ENCODE peak calls at places on chromosomes 7 and 10, in nine cellular contexts. W is IMR-90, B is A549, P is spleen, A is adrenal gland, N is HCT116, K is body of pancreas, T is transverse colon, X is GM12892. Y is an unnamed sample.

GRCh38 chr7:77687100-77687746 is 9.0 kb upstream of the RSBN1L start:
- DNase-seq in W (peak), B (no peak), P (no peak), A (no peak), N (no peak), K (no peak), T (no peak), X (no peak), Y (no peak)

GRCh38 chr7:25361863-25362262 is 133.6 kb upstream of the NPVF start:
- DNase-seq in W (no peak), B (no peak), P (no peak), A (no peak), N (no peak), K (no peak), T (no peak), X (no peak), Y (no peak)

GRCh38 chr7:50353201-50353600 is 48.7 kb downstream of the IKZF1 start:
- DNase-seq in W (no peak), B (no peak), P (no peak), A (no peak), N (no peak), K (no peak), T (no peak), X (no peak), Y (no peak)

GRCh38 chr7:11655163-11655562 is 176.8 kb downstream of the THSD7A start:
- DNase-seq in W (no peak), B (no peak), P (no peak), A (no peak), N (no peak), K (no peak), T (no peak), X (no peak), Y (no peak)

GRCh38 chr7:81308643-81309354 is 389.9 kb upstream of the SEMA3C start:
- DNase-seq in W (peak), B (no peak), P (no peak), A (no peak), N (no peak), K (no peak), T (no peak), X (no peak), Y (no peak)

GRCh38 chr10:47147186-47147585 is 152.8 kb upstream of the GDF10 start:
- DNase-seq in W (no peak), B (no peak), P (no peak), A (no peak), N (no peak), K (no peak), T (no peak), X (no peak), Y (no peak)

GRCh38 chr7:105015631-105015965 is 1.6 kb downstream of the KMT2E start:
- DNase-seq in W (peak), B (no peak), P (no peak), A (no peak), N (no peak), K (peak), T (peak), X (no peak), Y (no peak)

GRCh38 chr10:100637785-100638184 is 102.0 kb downstream of the HIF1AN start:
- DNase-seq in W (no peak), B (peak), P (no peak), A (no peak), N (peak), K (peak), T (no peak), X (no peak), Y (peak)

GRCh38 chr7:137681657-137682562 is 164.9 kb downstream of the DGKI start:
- DNase-seq in W (peak), B (no peak), P (no peak), A (no peak), N (no peak), K (no peak), T (no peak), X (no peak), Y (no peak)

GRCh38 chr7:22094413-22095304 is 149.0 kb upstream of the CDCA7L start:
- DNase-seq in W (peak), B (no peak), P (no peak), A (no peak), N (no peak), K (no peak), T (no peak), X (no peak), Y (no peak)

GRCh38 chr7:148906707-148907498 is 22.8 kb upstream of the EZH2 start:
- DNase-seq in W (no peak), B (no peak), P (no peak), A (no peak), N (no peak), K (no peak), T (no peak), X (no peak), Y (no peak)

GRCh38 chr7:107982918-107983389 is 20.0 kb downstream of the LAMB1 start:
- DNase-seq in W (peak), B (peak), P (no peak), A (no peak), N (no peak), K (no peak), T (no peak), X (no peak), Y (no peak)

GRCh38 chr10:86599729-86600128 is 54.6 kb upstream of the OPN4 start:
- DNase-seq in W (no peak), B (no peak), P (no peak), A (no peak), N (no peak), K (peak), T (peak), X (no peak), Y (peak)

GRCh38 chr7:75980865-75981449 is 13.4 kb downstream of the TMEM120A start:
- DNase-seq in W (no peak), B (no peak), P (peak), A (no peak), N (no peak), K (no peak), T (no peak), X (no peak), Y (no peak)

GRCh38 chr7:51823437-51823836 is 506.8 kb upstream of the COBL start:
- DNase-seq in W (no peak), B (no peak), P (no peak), A (no peak), N (no peak), K (no peak), T (no peak), X (no peak), Y (no peak)

GRCh38 chr7:25028370-25028971 is 48.5 kb upstream of the OSBPL3 start:
- DNase-seq in W (peak), B (no peak), P (no peak), A (no peak), N (no peak), K (no peak), T (no peak), X (no peak), Y (no peak)

GRCh38 chr10:132360766-132361447 is 28.9 kb downstream of the LRRC27 start:
- DNase-seq in W (no peak), B (peak), P (peak), A (peak), N (no peak), K (peak), T (no peak), X (no peak), Y (peak)

GRCh38 chr7:47622946-47623640 is 41.2 kb upstream of the TNS3 start:
- DNase-seq in W (peak), B (no peak), P (no peak), A (no peak), N (no peak), K (peak), T (no peak), X (no peak), Y (no peak)

GRCh38 chr7:138325434-138325833 is 134.6 kb upstream of the TRIM24 start:
- DNase-seq in W (no peak), B (no peak), P (no peak), A (no peak), N (no peak), K (no peak), T (no peak), X (no peak), Y (no peak)

GRCh38 chr7:132309102-132309805 is 267.0 kb downstream of the PLXNA4 start:
- DNase-seq in W (no peak), B (no peak), P (no peak), A (no peak), N (no peak), K (no peak), T (no peak), X (no peak), Y (no peak)

GRCh38 chr7:131505636-131506557 is 50.5 kb downstream of the PODXL start:
- DNase-seq in W (no peak), B (no peak), P (no peak), A (no peak), N (no peak), K (peak), T (no peak), X (no peak), Y (no peak)

GRCh38 chr7:76142861-76143260 is 58.8 kb upstream of the SRRM3 start:
- DNase-seq in W (no peak), B (no peak), P (no peak), A (no peak), N (no peak), K (no peak), T (no peak), X (no peak), Y (no peak)

GRCh38 chr7:21548491-21548890 is 5.7 kb downstream of the DNAH11 start:
- DNase-seq in W (no peak), B (no peak), P (no peak), A (no peak), N (no peak), K (no peak), T (no peak), X (no peak), Y (no peak)

GRCh38 chr7:2017483-2017891 is 215.3 kb downstream of the MAD1L1 start:
- DNase-seq in W (no peak), B (no peak), P (no peak), A (no peak), N (no peak), K (peak), T (no peak), X (no peak), Y (no peak)

GRCh38 chr10:121694966-121695340 is 96.7 kb upstream of the FGFR2 start:
- DNase-seq in W (no peak), B (no peak), P (no peak), A (no peak), N (no peak), K (no peak), T (no peak), X (no peak), Y (no peak)

GRCh38 chr10:44300666-44301649 is 83.9 kb downstream of the CXCL12 start:
- DNase-seq in W (peak), B (peak), P (no peak), A (peak), N (peak), K (peak), T (no peak), X (no peak), Y (peak)

GRCh38 chr10:101305241-101306230 is 48.4 kb upstream of the BTRC start:
- DNase-seq in W (no peak), B (no peak), P (peak), A (no peak), N (no peak), K (no peak), T (no peak), X (no peak), Y (no peak)

GRCh38 chr7:45363669-45364068 is 206.1 kb downstream of the RAMP3 start:
- DNase-seq in W (no peak), B (no peak), P (no peak), A (no peak), N (no peak), K (no peak), T (no peak), X (no peak), Y (no peak)

GRCh38 chr10:31660301-31660700 is 268.3 kb downstream of the ARHGAP12 start:
- DNase-seq in W (no peak), B (no peak), P (no peak), A (no peak), N (no peak), K (no peak), T (peak), X (no peak), Y (no peak)

GRCh38 chr7:48045205-48045765 is 9.9 kb downstream of the C7orf57 start:
- DNase-seq in W (no peak), B (no peak), P (no peak), A (no peak), N (no peak), K (no peak), T (no peak), X (no peak), Y (no peak)

GRCh38 chr7:12102101-12102500 is 109.0 kb upstream of the TMEM106B start:
- DNase-seq in W (no peak), B (no peak), P (no peak), A (no peak), N (no peak), K (no peak), T (no peak), X (no peak), Y (no peak)

GRCh38 chr10:88913157-88913556 is 33.1 kb downstream of the STAMBPL1 start:
- DNase-seq in W (peak), B (no peak), P (no peak), A (no peak), N (no peak), K (no peak), T (no peak), X (no peak), Y (no peak)

GRCh38 chr10:28202941-28203352 is 99.9 kb downstream of the MPP7 start:
- DNase-seq in W (no peak), B (no peak), P (no peak), A (no peak), N (no peak), K (peak), T (no peak), X (no peak), Y (no peak)

GRCh38 chr7:71601840-71602239 is 469.9 kb downstream of the GALNT17 start:
- DNase-seq in W (no peak), B (no peak), P (no peak), A (no peak), N (no peak), K (no peak), T (no peak), X (no peak), Y (no peak)

GRCh38 chr10:58691528-58691927 is 178.9 kb downstream of the BICC1 start:
- DNase-seq in W (no peak), B (no peak), P (no peak), A (no peak), N (no peak), K (no peak), T (no peak), X (no peak), Y (no peak)
- TF ChIP-seq POLR2A in W (no peak), B (no peak), P (no peak), A (no peak), N (no peak), K (no peak), T (no peak), X (no peak), Y (no peak)

DNA sequence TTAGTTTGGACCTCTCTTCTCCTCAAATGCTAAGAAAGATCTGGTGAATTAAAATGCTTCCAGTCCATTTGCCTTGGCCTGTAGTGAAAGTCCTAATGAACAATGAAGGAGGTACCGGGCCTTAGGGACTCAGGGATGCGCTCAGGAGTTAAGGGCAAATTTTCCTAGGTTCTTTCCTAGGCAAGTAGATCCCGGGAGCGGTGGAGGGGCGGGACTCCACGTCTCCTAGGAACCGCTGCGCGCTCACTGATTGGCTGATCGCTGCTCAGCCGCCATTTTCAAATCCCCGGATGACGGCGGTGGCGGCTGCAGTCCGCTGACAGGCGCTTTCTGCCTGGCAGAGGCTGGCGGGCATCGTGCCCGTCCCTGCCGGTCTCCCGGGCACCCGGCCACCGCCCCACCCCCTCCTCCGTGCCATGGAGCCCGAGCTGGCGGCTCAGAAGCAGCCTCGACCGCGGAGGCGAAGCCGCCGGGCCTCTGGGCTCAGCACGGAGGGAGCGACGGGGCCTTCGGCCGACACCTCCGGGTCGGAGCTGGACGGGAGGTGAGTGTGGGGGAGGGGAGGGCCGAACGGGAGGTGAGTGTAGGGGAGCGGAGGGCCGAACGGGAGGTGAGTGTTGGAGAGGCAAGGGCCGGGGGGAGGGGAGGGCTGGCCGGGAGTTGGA is at the start of gene NET1:
- DNase-seq in W (peak), B (peak), P (peak), A (peak), N (peak), K (peak), T (peak), X (peak), Y (peak)
- TF ChIP-seq POLR2A in W (no peak), B (peak), P (no peak), A (no peak), N (no peak), K (peak), T (peak), X (peak), Y (peak)

GRCh38 chr10:6202684-6203330 is at the start of gene PFKFB3:
- DNase-seq in W (peak), B (peak), P (peak), A (peak), N (peak), K (peak), T (peak), X (peak), Y (peak)
- TF ChIP-seq POLR2A in W (peak), B (peak), P (peak), A (peak), N (peak), K (peak), T (peak), X (peak), Y (peak)

DNA sequence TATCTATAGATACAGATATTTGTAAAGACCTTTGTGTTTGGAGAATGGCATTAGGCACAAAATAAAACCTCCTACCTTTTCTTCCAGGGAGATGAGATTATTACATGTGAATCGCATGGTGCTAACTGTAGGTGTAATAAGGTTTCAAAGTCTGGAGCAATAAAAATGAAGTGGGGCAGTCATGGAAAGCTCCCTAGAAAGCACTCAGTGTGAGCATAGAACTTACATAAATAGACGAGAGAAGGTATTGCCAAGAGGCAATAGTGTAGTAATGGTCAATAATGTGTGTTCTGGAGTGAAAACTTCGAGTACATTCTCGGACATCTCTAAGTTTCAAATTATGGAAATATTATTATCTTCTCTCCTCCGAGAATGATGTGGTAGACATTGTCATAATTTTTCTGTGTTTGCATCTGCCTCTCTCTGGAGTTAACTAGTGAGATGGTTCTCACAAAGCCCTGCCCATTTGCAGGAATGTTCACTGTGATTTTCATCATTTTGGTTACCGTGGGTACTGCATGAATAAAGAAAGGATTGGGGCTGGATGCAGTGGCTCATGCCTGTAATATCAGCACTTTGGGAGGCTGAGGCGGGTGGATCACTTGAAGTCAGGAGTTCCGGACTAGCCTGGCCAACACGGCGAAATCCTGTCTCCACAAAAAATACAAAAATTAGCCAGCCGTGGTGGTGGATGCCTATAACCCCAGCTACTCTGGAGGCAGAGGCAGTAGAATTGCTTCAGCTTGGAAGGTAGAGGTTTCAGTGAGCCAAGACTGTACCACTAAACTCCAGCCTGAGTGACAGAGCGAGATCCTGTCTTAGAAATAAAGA is 10.6 kb downstream of the VIM start:
- DNase-seq in W (peak), B (no peak), P (no peak), A (no peak), N (no peak), K (no peak), T (no peak), X (no peak), Y (no peak)
- TF ChIP-seq POLR2A in W (peak), B (no peak), P (no peak), A (no peak), N (no peak), K (no peak), T (no peak), X (peak), Y (peak)

DNA sequence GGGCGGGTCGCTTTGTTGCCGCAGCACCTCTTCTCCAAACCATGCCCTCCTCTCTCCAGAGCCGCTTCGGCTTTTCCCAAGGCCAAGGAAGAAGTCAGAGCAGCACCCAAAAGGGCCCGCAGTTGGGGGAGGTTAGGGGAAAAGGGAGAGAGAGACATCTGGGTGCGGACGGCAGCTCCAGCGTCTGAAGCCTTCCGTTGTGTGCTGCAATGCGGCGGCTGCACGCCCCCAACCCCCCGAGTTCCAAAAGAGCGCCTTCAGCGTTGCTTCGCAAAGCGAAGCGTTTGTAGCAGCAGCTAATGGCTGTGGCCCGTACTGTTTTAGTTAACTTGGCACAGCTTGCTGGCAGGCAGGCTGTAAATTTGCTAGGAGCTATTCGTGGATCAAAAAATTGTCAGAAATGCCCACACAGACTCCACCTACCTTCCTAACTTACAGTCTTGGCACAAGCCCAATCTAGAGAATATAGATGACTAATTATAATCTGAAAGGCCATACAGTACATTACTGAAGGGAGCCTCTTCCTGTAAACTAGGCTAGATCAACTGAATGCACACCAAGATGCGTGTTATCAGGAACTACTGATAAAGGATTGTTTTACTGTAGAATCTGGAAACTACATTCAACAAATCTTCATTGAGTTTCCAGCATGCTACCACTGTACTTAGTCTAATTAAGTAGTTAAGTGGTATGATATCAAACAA is 1.1 kb upstream of the KBTBD2 start:
- DNase-seq in W (peak), B (no peak), P (peak), A (peak), N (peak), K (peak), T (peak), X (no peak), Y (peak)
- TF ChIP-seq POLR2A in W (no peak), B (no peak), P (no peak), A (no peak), N (peak), K (no peak), T (no peak), X (peak), Y (peak)

Y was measured in H54.